ENCODE peak calls at places on chromosomes 2 and 18, in four cellular contexts. W is fibroblast of the aortic adventitia, M is fibroblast of pulmonary artery, R is AG04449. X is an unnamed sample.

GRCh38 chr18:316391-316790 is 48.5 kb upstream of the THOC1 start:
- DNase-seq in M (peak), W (peak), R (no peak), X (no peak)

GRCh38 chr2:219058541-219059374 is 2.0 kb downstream of the IHH start:
- DNase-seq in W (peak), M (no peak), R (no peak), X (peak)

GRCh38 chr18:394997-395383 is 105.5 kb downstream of the COLEC12 start:
- DNase-seq in W (peak), M (peak), R (peak), X (no peak)

GRCh38 chr2:197786010-197786877 is 1.1 kb upstream of the BOLL start:
- DNase-seq in R (no peak), M (no peak), W (no peak), X (peak)

GRCh38 chr18:2914185-2914584 is 67.4 kb downstream of the EMILIN2 start:
- DNase-seq in W (no peak), R (no peak), M (no peak), X (no peak)

GRCh38 chr2:98165516-98166071 is 78.6 kb downstream of the VWA3B start:
- DNase-seq in M (no peak), R (no peak), W (no peak), X (no peak)

GRCh38 chr2:108905176-108905575 is 83.8 kb downstream of the EDAR start:
- DNase-seq in R (no peak), M (no peak), W (no peak), X (no peak)

GRCh38 chr2:96158554-96158940 is 13.3 kb upstream of the DUSP2 start:
- DNase-seq in W (no peak), M (no peak), R (no peak), X (no peak)

GRCh38 chr2:104872866-104873688 is 19.2 kb downstream of the POU3F3 start:
- DNase-seq in W (peak), R (no peak), M (peak), X (peak)

GRCh38 chr2:200624660-200625059 is 38.8 kb downstream of the AOX1 start:
- DNase-seq in M (peak), W (peak), R (peak), X (no peak)

GRCh38 chr2:5330961-5331360 is 361.2 kb upstream of the SOX11 start:
- DNase-seq in M (no peak), W (no peak), R (no peak), X (no peak)

GRCh38 chr2:9770308-9771100 is 72.8 kb upstream of the TAF1B start:
- DNase-seq in M (peak), R (peak), W (peak), X (peak)

GRCh38 chr2:27123302-27124150 is at the start of gene ABHD1:
- DNase-seq in W (no peak), R (no peak), M (no peak), X (peak)

GRCh38 chr2:180776924-180777323 is 203.5 kb upstream of the UBE2E3 start:
- DNase-seq in R (peak), W (peak), M (peak), X (no peak)

GRCh38 chr2:173054466-173054865 is 21.2 kb upstream of the MAP3K20 start:
- DNase-seq in R (no peak), W (no peak), M (no peak), X (no peak)

GRCh38 chr2:35871672-35872071 is 483.9 kb upstream of the CRIM1 start:
- DNase-seq in W (no peak), M (no peak), R (no peak), X (no peak)

GRCh38 chr2:109690822-109691541 is 76.8 kb downstream of the SOWAHC start:
- DNase-seq in W (peak), R (no peak), M (no peak), X (no peak)

GRCh38 chr2:15868704-15869103 is 71.6 kb upstream of the MYCN start:
- DNase-seq in W (no peak), R (no peak), M (no peak), X (no peak)

DNA sequence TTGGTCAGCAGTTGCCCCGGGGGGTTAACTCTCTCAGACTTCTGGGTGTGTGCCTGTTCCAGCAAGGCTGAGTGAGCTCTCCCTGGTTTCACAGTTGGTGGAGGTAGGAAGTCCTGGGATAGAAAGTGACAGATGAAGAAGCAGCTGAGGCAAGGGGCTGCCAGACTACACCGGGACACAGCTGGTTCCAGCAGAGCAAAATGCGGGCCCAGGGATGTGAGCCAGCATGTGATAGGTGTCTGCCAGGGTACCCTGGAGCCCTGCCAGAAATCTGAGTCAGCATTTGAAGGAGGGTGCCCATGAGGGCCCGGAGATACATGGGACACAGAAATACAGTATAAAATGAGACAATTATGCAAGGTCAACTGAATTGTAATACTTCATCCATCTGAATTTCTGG is 79.3 kb upstream of the LGALSL start:
- DNase-seq in M (peak), W (no peak), R (no peak), X (no peak)
- TF ChIP-seq CTCF in M (no peak), W (no peak), R (no peak), X (no peak)

DNA sequence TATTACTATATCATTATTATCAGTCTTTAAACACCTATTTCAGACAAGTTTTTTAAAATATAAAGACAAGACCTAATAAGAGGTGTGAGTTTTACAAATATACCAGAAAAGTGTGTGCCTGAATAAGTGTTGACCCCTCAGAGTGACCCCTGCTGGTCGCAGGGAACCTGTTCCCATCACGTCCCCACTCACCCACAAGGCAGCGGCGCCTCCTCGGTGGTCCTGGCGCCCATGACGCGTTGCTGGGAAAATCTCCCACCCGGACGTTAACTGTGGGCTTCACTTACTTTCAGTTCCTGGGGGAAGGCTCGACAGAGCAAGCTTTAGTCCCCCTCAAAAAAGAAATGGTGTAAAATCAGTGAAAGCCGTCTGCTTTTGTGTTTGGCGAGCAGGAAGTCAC is 93.5 kb downstream of the TMEM18 start:
- DNase-seq in R (no peak), W (no peak), M (no peak), X (no peak)
- TF ChIP-seq CTCF in R (no peak), W (no peak), M (no peak), X (no peak)

DNA sequence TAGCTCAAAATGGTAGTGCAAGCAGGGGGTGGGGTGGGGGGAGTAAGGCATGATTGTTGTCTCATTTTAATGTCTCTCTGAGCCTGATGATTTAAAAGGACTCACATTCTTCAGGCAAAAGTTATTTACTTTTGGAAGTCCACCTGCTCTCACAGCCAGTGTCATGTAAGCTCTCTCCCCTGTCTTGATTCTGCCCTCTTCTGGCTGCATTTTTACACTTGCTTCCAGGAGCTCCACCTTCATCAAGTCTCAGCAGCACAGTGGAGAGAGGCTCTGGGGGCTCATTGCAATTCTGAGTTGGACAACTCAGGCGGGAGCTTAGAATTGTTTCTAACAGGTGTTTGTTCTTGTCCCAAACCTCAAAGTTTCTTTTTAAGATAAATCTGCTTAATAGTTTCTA is 39.2 kb downstream of the GNAL start:
- DNase-seq in W (peak), R (no peak), M (peak), X (no peak)
- TF ChIP-seq CTCF in W (peak), R (peak), M (peak), X (peak)

DNA sequence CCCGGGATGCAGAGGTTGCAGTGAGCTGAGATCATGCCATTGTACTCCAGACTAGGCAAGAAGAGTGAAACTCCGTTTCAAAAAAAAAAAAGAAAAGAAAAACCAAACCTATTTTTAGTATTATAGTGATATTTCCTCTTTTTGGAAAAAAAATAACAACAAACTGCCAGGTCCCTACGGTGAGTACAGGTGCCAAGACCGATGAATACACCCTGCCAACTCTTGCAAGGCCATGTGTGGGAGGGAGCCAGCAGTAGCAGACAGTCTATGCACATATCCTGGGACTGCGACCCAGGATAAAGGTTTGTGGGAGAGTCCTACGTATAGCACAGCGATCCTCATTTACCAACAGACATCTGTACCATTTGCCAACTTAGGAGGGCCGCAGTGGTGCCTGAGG is 69.6 kb upstream of the DNMT3A start:
- DNase-seq in M (no peak), R (no peak), W (no peak), X (no peak)
- TF ChIP-seq CTCF in M (no peak), R (no peak), W (no peak), X (no peak)

GRCh38 chr2:224524657-224525056 is 60.5 kb downstream of the CUL3 start:
- DNase-seq in W (no peak), M (no peak), R (no peak), X (no peak)

GRCh38 chr2:224517963-224518362 is 67.2 kb downstream of the CUL3 start:
- DNase-seq in R (no peak), M (no peak), W (no peak), X (no peak)

GRCh38 chr2:224523626-224524577 is 61.3 kb downstream of the CUL3 start:
- DNase-seq in R (no peak), W (no peak), M (no peak), X (no peak)

GRCh38 chr2:224518806-224519580 is 66.2 kb downstream of the CUL3 start:
- DNase-seq in M (peak), W (peak), R (peak), X (no peak)

GRCh38 chr2:224520064-224520463 is 65.1 kb downstream of the CUL3 start:
- DNase-seq in W (peak), M (peak), R (peak), X (no peak)
- TF ChIP-seq CTCF in W (no peak), M (no peak), R (no peak), X (no peak)

X was measured in progenitor cell of endocrine pancreas.